ENCODE peak calls at places on chromosomes 16 and 17, in five cellular contexts. U is GM23338, J is HCT116, L is H1, Q is transverse colon. H is an unnamed sample.

GRCh38 chr16:71453051-71453450 is 9.0 kb downstream of the ZNF23 start:
- DNase-seq in Q (no peak), L (no peak), J (no peak), U (no peak), H (no peak)

GRCh38 chr16:424033-424622 is 1.3 kb upstream of the RAB11FIP3 start:
- DNase-seq in Q (peak), L (no peak), J (no peak), U (no peak), H (peak)

GRCh38 chr16:30541502-30542329 is 7.1 kb upstream of the ZNF747 start:
- DNase-seq in J (no peak), L (no peak), U (peak), Q (peak), H (no peak)

GRCh38 chr17:62950067-62950466 is 16.0 kb upstream of the TANC2 start:
- DNase-seq in Q (peak), U (no peak), J (no peak), L (no peak), H (no peak)

GRCh38 chr16:55501549-55502322 is 7.1 kb upstream of the LPCAT2 start:
- DNase-seq in L (no peak), U (peak), Q (peak), J (no peak), H (no peak)

GRCh38 chr17:64565563-64565962 is 58.8 kb downstream of the CEP95 start:
- DNase-seq in Q (no peak), U (no peak), J (no peak), L (no peak), H (no peak)

GRCh38 chr16:56451753-56452689 is 667 bp downstream of the OGFOD1 start:
- DNase-seq in L (no peak), U (peak), Q (peak), J (peak), H (peak)

GRCh38 chr17:28180449-28180848 is 138.0 kb downstream of the NLK start:
- DNase-seq in U (no peak), Q (no peak), J (no peak), L (no peak), H (no peak)

GRCh38 chr16:56743840-56744239 is 13.9 kb downstream of the NUP93 start:
- DNase-seq in L (no peak), Q (no peak), J (no peak), U (peak), H (no peak)

GRCh38 chr17:37848690-37849616 is 75.3 kb upstream of the TBC1D3K start:
- DNase-seq in U (no peak), L (no peak), J (peak), Q (no peak), H (no peak)

GRCh38 chr17:57948555-57949420 is 6.4 kb downstream of the CUEDC1 start:
- DNase-seq in J (peak), L (no peak), U (peak), Q (no peak), H (no peak)

GRCh38 chr17:81961087-81961514 is at the start of gene NOTUM:
- DNase-seq in U (peak), J (no peak), L (no peak), Q (no peak), H (no peak)

GRCh38 chr17:70190959-70191805 is 21.9 kb downstream of the KCNJ2 start:
- DNase-seq in J (no peak), Q (no peak), U (peak), L (no peak), H (peak)

GRCh38 chr16:81655474-81656162 is 123.5 kb upstream of the PLCG2 start:
- DNase-seq in L (no peak), Q (no peak), U (no peak), J (no peak), H (no peak)

GRCh38 chr17:27751166-27751565 is 49.2 kb downstream of the NOS2 start:
- DNase-seq in Q (no peak), J (no peak), L (no peak), U (no peak), H (no peak)

GRCh38 chr16:52034830-52035229 is 512.1 kb downstream of the TOX3 start:
- DNase-seq in U (no peak), L (no peak), J (no peak), Q (no peak), H (no peak)

GRCh38 chr16:80936410-80936809 is 70.3 kb downstream of the CMC2 start:
- DNase-seq in J (no peak), Q (no peak), L (no peak), U (no peak), H (no peak)

GRCh38 chr17:59810894-59811153 is 81.9 kb downstream of the TUBD1 start:
- DNase-seq in U (peak), J (no peak), Q (no peak), L (no peak), H (no peak)

GRCh38 chr17:61701978-61702377 is 111.0 kb upstream of the NACA2 start:
- DNase-seq in Q (no peak), L (no peak), J (no peak), U (no peak), H (no peak)

GRCh38 chr17:16255481-16255901 is 38.5 kb downstream of the PIGL start:
- DNase-seq in J (no peak), Q (peak), U (peak), L (peak), H (peak)

GRCh38 chr16:83095926-83096692 is 469.3 kb downstream of the CDH13 start:
- DNase-seq in Q (no peak), U (no peak), J (no peak), L (no peak), H (no peak)

GRCh38 chr17:2054262-2054739 is 602 bp upstream of the HIC1 start:
- DNase-seq in Q (no peak), J (no peak), L (no peak), U (peak), H (no peak)

GRCh38 chr16:77306050-77306616 is 106.9 kb downstream of the SYCE1L start:
- DNase-seq in U (no peak), L (no peak), J (no peak), Q (no peak), H (no peak)

GRCh38 chr17:83200231-83200699 is 120.9 kb downstream of the METRNL start:
- DNase-seq in Q (peak), L (no peak), U (no peak), J (no peak), H (peak)

GRCh38 chr16:88500255-88500661 is 47.2 kb downstream of the ZFPM1 start:
- DNase-seq in L (no peak), J (no peak), U (no peak), Q (no peak), H (no peak)

GRCh38 chr17:60315650-60316049 is 76.3 kb downstream of the USP32 start:
- DNase-seq in L (no peak), J (no peak), U (no peak), Q (no peak), H (no peak)

GRCh38 chr16:89602273-89602951 is 11.0 kb upstream of the DPEP1 start:
- DNase-seq in L (no peak), Q (no peak), J (peak), U (peak), H (no peak)

GRCh38 chr16:88903267-88903666 is 36.8 kb upstream of the PABPN1L start:
- DNase-seq in Q (no peak), U (no peak), L (no peak), J (no peak), H (no peak)

GRCh38 chr17:42325026-42325425 is 36.7 kb downstream of the STAT5A start:
- DNase-seq in L (no peak), J (peak), Q (no peak), U (no peak), H (peak)

GRCh38 chr16:87330257-87330624 is 13.0 kb upstream of the C16orf95 start:
- DNase-seq in Q (no peak), L (no peak), J (no peak), U (no peak), H (no peak)

GRCh38 chr17:41101586-41102259 is at the start of gene KRTAP4-16:
- DNase-seq in Q (no peak), L (no peak), U (peak), J (no peak), H (no peak)

GRCh38 chr16:51982715-51983680 is 563.9 kb downstream of the TOX3 start:
- DNase-seq in J (peak), L (no peak), Q (peak), U (peak), H (peak)

GRCh38 chr17:4834621-4835020 is 1.5 kb downstream of the MINK1 start:
- DNase-seq in J (no peak), Q (peak), L (no peak), U (no peak), H (no peak)
- TF ChIP-seq CTCF in J (no peak), Q (no peak), L (no peak), U (no peak), H (no peak)

GRCh38 chr16:85570213-85570734 is 42.8 kb upstream of the GSE1 start:
- DNase-seq in L (no peak), Q (no peak), U (no peak), J (peak), H (no peak)

GRCh38 chr16:85569039-85569614 is 44.0 kb upstream of the GSE1 start:
- DNase-seq in Q (no peak), L (no peak), J (no peak), U (no peak), H (no peak)

GRCh38 chr16:85569615-85570212 is 43.4 kb upstream of the GSE1 start:
- DNase-seq in J (no peak), L (no peak), Q (peak), U (peak), H (no peak)

GRCh38 chr16:85567101-85567866 is 45.8 kb upstream of the GSE1 start:
- DNase-seq in L (no peak), J (no peak), Q (peak), U (peak), H (no peak)

DNA sequence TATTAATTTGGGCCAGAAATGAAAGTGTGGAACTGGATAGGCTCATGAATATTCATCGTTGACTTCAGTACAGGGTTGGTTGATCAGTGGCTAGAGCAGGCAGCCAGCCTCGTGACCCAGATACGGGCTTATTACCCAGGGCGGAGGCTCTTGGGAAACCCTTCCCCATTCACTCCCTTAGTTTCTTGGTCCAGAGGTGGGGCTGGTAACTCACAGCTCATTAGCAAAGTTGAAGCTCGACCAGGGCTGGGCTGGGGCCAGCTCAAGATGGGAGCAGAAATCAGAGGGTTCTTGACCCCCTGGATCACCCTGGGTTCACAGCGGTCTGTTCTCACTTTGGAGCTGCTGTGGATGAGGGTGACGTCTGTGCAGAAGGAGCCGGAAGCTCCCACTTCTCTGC is 44.6 kb upstream of the GSE1 start:
- DNase-seq in U (no peak), J (no peak), L (no peak), Q (peak), H (no peak)
- TF ChIP-seq POLR2AphosphoS5 in U (no peak), J (no peak), L (no peak), Q (peak), H (no peak)

GRCh38 chr17:29587591-29587990 is 1.9 kb downstream of the GIT1 start:
- DNase-seq in U (no peak), Q (no peak), J (no peak), L (no peak), H (no peak)

GRCh38 chr17:29584452-29585079 is 4.9 kb downstream of the GIT1 start:
- DNase-seq in L (no peak), J (no peak), Q (no peak), U (peak), H (no peak)

GRCh38 chr17:29583324-29584248 is 5.9 kb downstream of the GIT1 start:
- DNase-seq in L (no peak), Q (no peak), U (no peak), J (no peak), H (no peak)

GRCh38 chr17:29586676-29587469 is 2.6 kb downstream of the GIT1 start:
- DNase-seq in Q (no peak), U (no peak), J (no peak), L (no peak), H (no peak)

GRCh38 chr17:29585080-29585751 is 4.2 kb downstream of the GIT1 start:
- DNase-seq in U (peak), L (no peak), Q (no peak), J (no peak), H (no peak)
- TF ChIP-seq CTCF in U (peak), L (peak), Q (no peak), J (peak), H (peak)

GRCh38 chr16:67936124-67936875 is at the start of gene PSMB10:
- DNase-seq in Q (no peak), U (peak), J (no peak), L (no peak), H (peak)

GRCh38 chr16:67935402-67936123 is 1.1 kb downstream of the PSMB10 start:
- DNase-seq in L (peak), Q (peak), J (peak), U (peak), H (peak)

GRCh38 chr16:67933805-67934204 is 2.1 kb upstream of the CTRL start:
- DNase-seq in U (no peak), J (no peak), Q (no peak), L (no peak), H (no peak)

GRCh38 chr16:67934306-67935095 is 2.1 kb downstream of the PSMB10 start:
- DNase-seq in Q (no peak), L (no peak), U (no peak), J (no peak), H (no peak)

DNA sequence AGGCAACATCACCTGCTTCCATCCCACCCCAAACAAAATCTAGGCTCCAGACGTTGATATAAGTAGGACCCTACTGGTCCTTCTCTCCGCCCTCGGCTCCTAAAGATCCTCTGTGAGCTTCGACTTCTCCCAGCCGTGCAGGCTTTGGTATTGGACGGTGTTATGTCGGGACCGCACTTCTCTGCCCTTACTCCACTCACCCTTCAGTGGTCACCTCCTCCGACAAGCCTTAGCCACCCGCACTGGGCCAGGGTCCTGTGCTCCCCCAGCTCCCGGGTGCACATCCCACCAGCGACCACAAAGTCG is 1.6 kb downstream of the PSMB10 start:
- DNase-seq in U (peak), J (no peak), Q (no peak), L (no peak), H (no peak)
- TF ChIP-seq POLR2AphosphoS5 in U (no peak), J (no peak), Q (no peak), L (no peak), H (no peak)

GRCh38 chr16:24409045-24409444 is 130.3 kb upstream of the RBBP6 start:
- DNase-seq in J (peak), Q (no peak), U (peak), L (no peak), H (no peak)
- TF ChIP-seq CTCF in J (peak), Q (no peak), U (peak), L (peak), H (no peak)

GRCh38 chr17:44217738-44218343 is 1.6 kb downstream of the UBTF start:
- DNase-seq in Q (peak), U (peak), L (no peak), J (no peak), H (no peak)

GRCh38 chr17:44219126-44219635 is 294 bp downstream of the UBTF start:
- DNase-seq in J (no peak), U (peak), Q (peak), L (no peak), H (peak)

GRCh38 chr17:44219636-44220210 is at the start of gene UBTF:
- DNase-seq in L (no peak), J (no peak), Q (peak), U (peak), H (peak)

GRCh38 chr17:44216674-44217073 is 2.8 kb downstream of the UBTF start:
- DNase-seq in J (no peak), Q (no peak), U (no peak), L (no peak), H (no peak)

GRCh38 chr17:44218344-44219125 is 940 bp downstream of the UBTF start:
- DNase-seq in L (no peak), U (peak), Q (peak), J (peak), H (peak)
- TF ChIP-seq POLR2AphosphoS5 in L (no peak), U (no peak), Q (peak), J (peak), H (peak)

GRCh38 chr17:36545465-36546417 is 1.0 kb downstream of the GGNBP2 start:
- DNase-seq in L (peak), Q (peak), U (peak), J (peak), H (peak)

GRCh38 chr17:36545093-36545464 is 360 bp downstream of the GGNBP2 start:
- DNase-seq in Q (no peak), L (peak), U (no peak), J (no peak), H (no peak)

GRCh38 chr17:36542755-36543154 is 2.0 kb upstream of the GGNBP2 start:
- DNase-seq in Q (no peak), L (no peak), J (no peak), U (no peak), H (no peak)

GRCh38 chr17:36544320-36545092 is at the start of gene GGNBP2:
- DNase-seq in Q (peak), J (peak), U (peak), L (peak), H (peak)

DNA sequence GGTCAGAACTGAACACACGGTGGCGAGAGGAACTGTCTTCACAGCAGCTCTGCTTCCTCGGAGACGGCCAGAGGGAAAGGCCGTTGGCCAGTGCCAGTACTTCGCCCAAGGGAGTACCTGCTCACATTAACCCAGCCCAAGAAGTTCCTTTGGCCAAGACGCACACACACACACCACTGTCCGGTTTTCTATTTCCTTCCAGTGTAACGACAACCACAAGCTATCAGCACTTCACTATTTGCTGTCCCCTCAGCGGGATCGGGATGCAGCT is 735 bp upstream of the GGNBP2 start:
- DNase-seq in U (peak), Q (no peak), L (no peak), J (no peak), H (peak)
- TF ChIP-seq CTCF in U (peak), Q (no peak), L (no peak), J (peak), H (no peak)

GRCh38 chr17:79842136-79842655 is 3.0 kb upstream of the CBX4 start:
- DNase-seq in Q (no peak), U (peak), J (no peak), L (no peak), H (no peak)

GRCh38 chr17:79844869-79845600 is 5.8 kb upstream of the CBX4 start:
- DNase-seq in U (peak), Q (peak), L (no peak), J (no peak), H (no peak)

GRCh38 chr17:79842656-79843474 is 3.6 kb upstream of the CBX4 start:
- DNase-seq in U (peak), L (no peak), Q (peak), J (no peak), H (no peak)

GRCh38 chr17:79843917-79844815 is 4.9 kb upstream of the CBX4 start:
- DNase-seq in L (no peak), U (peak), Q (peak), J (no peak), H (no peak)

DNA sequence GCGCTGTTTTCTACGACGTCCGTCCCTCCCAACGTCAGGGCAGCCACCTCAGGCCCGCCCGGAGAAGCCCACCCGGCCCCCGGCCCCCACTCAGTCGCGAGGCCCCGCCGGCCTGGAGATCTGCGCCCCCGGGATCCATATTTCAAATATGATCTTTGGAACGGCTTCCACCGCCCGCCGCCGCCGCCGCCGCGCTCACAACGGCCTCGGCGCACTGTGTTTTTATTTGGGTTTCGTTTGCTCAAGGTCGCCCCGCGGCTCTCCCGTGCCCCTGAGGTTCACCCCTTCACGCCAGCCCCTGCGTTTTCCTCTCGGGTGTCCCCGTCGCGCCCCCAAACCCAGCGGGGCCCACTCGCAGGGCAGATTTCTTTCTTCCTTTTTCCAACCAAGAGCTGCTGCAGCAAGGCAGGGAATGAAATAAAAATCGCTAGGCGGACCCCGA is 4.3 kb upstream of the CBX4 start:
- DNase-seq in U (no peak), L (no peak), Q (peak), J (no peak), H (no peak)
- TF ChIP-seq POLR2AphosphoS5 in U (no peak), L (no peak), Q (no peak), J (no peak), H (peak)

GRCh38 chr17:34443832-34444469 is 80.9 kb upstream of the CCL1 start:
- DNase-seq in U (peak), J (no peak), L (no peak), Q (no peak), H (no peak)
- TF ChIP-seq CTCF in U (peak), J (peak), L (peak), Q (no peak), H (no peak)

GRCh38 chr17:48038687-48039086 is 1.1 kb upstream of the COPZ2 start:
- DNase-seq in L (no peak), Q (no peak), J (no peak), U (no peak), H (no peak)
- TF ChIP-seq POLR2AphosphoS5 in L (no peak), Q (no peak), J (no peak), U (no peak), H (no peak)

H was measured in prostate gland.